ENCODE peak calls at places on chromosomes 1 and 21, in ten cellular contexts. Y, A, E, O, W, Z, S, D, N and C are unnamed samples.

GRCh38 chr1:53197301-53198205 is 929 bp downstream of the CPT2 start:
- DNase-seq in N (no peak), O (no peak), E (no peak), A (no peak), D (no peak), Y (no peak), S (no peak), W (no peak), Z (no peak), C (no peak)

GRCh38 chr1:61004269-61005003 is 77.9 kb upstream of the NFIA start:
- DNase-seq in D (no peak), S (no peak), Y (no peak), Z (no peak), E (no peak), N (no peak), O (no peak), W (no peak), A (peak), C (no peak)

GRCh38 chr1:7060826-7061225 is 275.6 kb downstream of the CAMTA1 start:
- DNase-seq in A (no peak), W (no peak), D (no peak), N (no peak), O (no peak), S (no peak), E (no peak), Y (no peak), Z (no peak), C (no peak)

GRCh38 chr1:25064465-25065238 is 134.6 kb upstream of the RUNX3 start:
- DNase-seq in Z (no peak), A (no peak), O (no peak), D (peak), W (no peak), Y (no peak), E (no peak), S (no peak), N (no peak), C (no peak)

GRCh38 chr1:31815307-31815645 is 546 bp downstream of the SPOCD1 start:
- DNase-seq in W (no peak), D (no peak), S (no peak), E (no peak), Z (no peak), Y (no peak), N (no peak), A (no peak), O (no peak), C (no peak)

GRCh38 chr1:32618673-32619221 is 31.6 kb downstream of the ZBTB8OS start:
- DNase-seq in E (no peak), S (no peak), W (no peak), D (no peak), Y (no peak), O (peak), A (no peak), N (no peak), Z (no peak), C (no peak)

GRCh38 chr1:5389101-5389885 is 602.9 kb downstream of the NPHP4 start:
- DNase-seq in Z (no peak), O (no peak), N (no peak), E (no peak), S (no peak), Y (no peak), D (no peak), A (no peak), W (no peak), C (no peak)

GRCh38 chr1:218711884-218712674 is 366.9 kb downstream of the TGFB2 start:
- DNase-seq in W (no peak), D (peak), O (peak), Y (no peak), Z (no peak), A (peak), S (no peak), E (no peak), N (no peak), C (no peak)

GRCh38 chr1:59617418-59617817 is 197.3 kb upstream of the HOOK1 start:
- DNase-seq in A (no peak), O (no peak), Z (no peak), E (no peak), N (no peak), S (no peak), Y (no peak), W (no peak), D (no peak), C (no peak)

GRCh38 chr1:52237430-52237829 is 95.5 kb downstream of the ZFYVE9 start:
- DNase-seq in Z (peak), Y (no peak), N (no peak), S (no peak), O (peak), D (no peak), A (peak), E (no peak), W (no peak), C (no peak)

GRCh38 chr1:206829875-206830274 is 35.5 kb upstream of the IL20 start:
- DNase-seq in O (no peak), W (no peak), D (no peak), N (no peak), A (peak), S (no peak), Z (no peak), E (no peak), Y (no peak), C (no peak)

GRCh38 chr1:916173-917075 is 7.3 kb upstream of the SAMD11 start:
- DNase-seq in A (no peak), E (no peak), S (no peak), W (no peak), D (no peak), Z (peak), Y (no peak), N (no peak), O (no peak), C (peak)

GRCh38 chr1:2377751-2378440 is 13.5 kb downstream of the MORN1 start:
- DNase-seq in D (peak), W (no peak), E (no peak), N (no peak), S (no peak), Z (no peak), A (no peak), Y (no peak), O (no peak), C (peak)

GRCh38 chr1:9184749-9185148 is 49.8 kb upstream of the H6PD start:
- DNase-seq in Y (no peak), D (no peak), A (no peak), E (no peak), Z (no peak), O (no peak), N (no peak), W (no peak), S (no peak), C (no peak)

GRCh38 chr1:18941221-18942141 is 15.0 kb downstream of the IFFO2 start:
- DNase-seq in O (peak), A (peak), D (no peak), S (peak), E (no peak), Y (no peak), Z (no peak), N (no peak), W (no peak), C (no peak)

GRCh38 chr1:204151562-204152309 is at the start of gene ETNK2:
- DNase-seq in S (peak), Z (peak), Y (peak), O (no peak), W (peak), D (no peak), E (no peak), A (no peak), N (peak), C (peak)

GRCh38 chr1:184260382-184260781 is 126.4 kb upstream of the C1orf21 start:
- DNase-seq in W (no peak), Z (no peak), A (peak), S (no peak), Y (no peak), N (no peak), O (peak), E (no peak), D (no peak), C (no peak)

GRCh38 chr1:99119193-99119592 is 114.5 kb upstream of the PLPPR5 start:
- DNase-seq in Y (no peak), W (no peak), N (no peak), E (no peak), Z (no peak), O (no peak), S (no peak), A (no peak), D (no peak), C (no peak)

GRCh38 chr1:160400284-160400645 is at the start of gene VANGL2:
- DNase-seq in Z (peak), W (peak), O (peak), S (peak), D (no peak), Y (no peak), N (peak), A (peak), E (no peak), C (peak)

GRCh38 chr1:204448321-204448964 is 36.8 kb upstream of the PPP1R15B start:
- DNase-seq in D (no peak), E (no peak), S (no peak), A (peak), N (no peak), Z (no peak), W (no peak), Y (no peak), O (peak), C (no peak)

GRCh38 chr1:63318255-63319068 is 3.9 kb upstream of the FOXD3 start:
- DNase-seq in N (no peak), S (no peak), O (no peak), D (no peak), E (no peak), W (no peak), A (no peak), Z (no peak), Y (no peak), C (no peak)

GRCh38 chr1:31745071-31745897 is 18.9 kb downstream of the ADGRB2 start:
- DNase-seq in A (peak), W (peak), D (no peak), O (peak), Y (no peak), S (peak), E (no peak), Z (peak), N (peak), C (peak)

GRCh38 chr21:33305344-33305671 is 19.5 kb upstream of the IFNAR1 start:
- DNase-seq in D (no peak), Y (no peak), N (no peak), W (no peak), A (no peak), Z (no peak), O (no peak), E (no peak), S (no peak), C (no peak)

GRCh38 chr21:33313611-33314010 is 11.2 kb upstream of the IFNAR1 start:
- DNase-seq in D (no peak), O (no peak), N (no peak), Y (no peak), W (no peak), Z (no peak), A (no peak), S (no peak), E (no peak), C (no peak)

GRCh38 chr21:33313183-33313582 is 11.6 kb upstream of the IFNAR1 start:
- DNase-seq in Z (no peak), S (no peak), E (no peak), A (no peak), Y (no peak), W (no peak), N (no peak), O (no peak), D (no peak), C (no peak)

GRCh38 chr21:33309778-33310177 is 15.0 kb upstream of the IFNAR1 start:
- DNase-seq in D (no peak), N (no peak), E (no peak), S (no peak), A (no peak), Z (no peak), O (no peak), Y (no peak), W (no peak), C (no peak)

GRCh38 chr21:33308586-33309490 is 15.9 kb upstream of the IFNAR1 start:
- DNase-seq in Z (no peak), D (no peak), O (no peak), Y (no peak), A (no peak), N (no peak), E (no peak), S (no peak), W (no peak), C (no peak)
- TF ChIP-seq CTCF in Z (no peak), D (no peak), O (no peak), Y (no peak), A (no peak), N (no peak), E (no peak), S (no peak), W (no peak), C (no peak)

GRCh38 chr1:13748610-13749505 is 48.9 kb downstream of the PRDM2 start:
- DNase-seq in N (peak), W (peak), Z (peak), Y (peak), E (peak), A (peak), O (peak), D (peak), S (peak), C (peak)
- TF ChIP-seq CTCF in N (peak), W (no peak), Z (no peak), Y (peak), E (peak), A (no peak), O (no peak), D (peak), S (peak), C (no peak)

GRCh38 chr1:228109073-228109961 is at the start of gene MRPL55:
- DNase-seq in N (peak), D (no peak), Y (peak), A (peak), S (peak), Z (peak), O (peak), E (peak), W (peak), C (peak)
- TF ChIP-seq CTCF in N (peak), D (no peak), Y (peak), A (no peak), S (peak), Z (no peak), O (no peak), E (no peak), W (no peak), C (no peak)

GRCh38 chr1:64664287-64664686 is 80.6 kb upstream of the RAVER2 start:
- DNase-seq in S (no peak), E (no peak), N (no peak), Y (no peak), W (no peak), A (no peak), Z (no peak), D (no peak), O (no peak), C (no peak)

GRCh38 chr1:64669098-64669675 is 75.7 kb upstream of the RAVER2 start:
- DNase-seq in A (no peak), W (no peak), Z (no peak), S (no peak), N (no peak), E (no peak), Y (no peak), O (no peak), D (no peak), C (no peak)

GRCh38 chr1:64659478-64659877 is 85.4 kb upstream of the RAVER2 start:
- DNase-seq in Z (no peak), Y (no peak), E (no peak), D (no peak), S (no peak), O (no peak), A (no peak), W (no peak), N (no peak), C (no peak)

DNA sequence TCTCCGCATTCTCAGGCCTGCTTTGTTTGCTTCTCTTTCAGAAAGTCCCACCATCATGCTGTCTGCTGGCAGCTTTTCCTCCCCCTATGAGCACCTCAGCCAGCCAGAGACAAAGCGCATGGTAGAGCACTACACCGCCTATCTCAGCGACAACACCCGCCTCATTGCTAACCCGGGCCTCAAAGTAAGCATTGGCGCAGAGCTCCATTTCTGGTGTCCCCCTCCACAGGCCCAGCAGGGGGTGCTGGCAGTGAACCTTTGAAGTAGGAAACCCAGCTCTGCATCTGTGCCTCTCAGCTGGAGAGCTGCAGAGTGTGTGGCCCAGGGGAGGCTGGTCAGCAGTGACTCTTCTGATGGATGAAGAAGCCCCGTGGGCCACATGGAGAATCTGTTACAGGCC is 81.2 kb upstream of the RAVER2 start:
- DNase-seq in D (no peak), Z (peak), A (no peak), O (peak), Y (no peak), W (peak), N (no peak), E (no peak), S (peak), C (peak)
- TF ChIP-seq CTCF in D (no peak), Z (peak), A (peak), O (peak), Y (no peak), W (peak), N (peak), E (no peak), S (no peak), C (peak)

DNA sequence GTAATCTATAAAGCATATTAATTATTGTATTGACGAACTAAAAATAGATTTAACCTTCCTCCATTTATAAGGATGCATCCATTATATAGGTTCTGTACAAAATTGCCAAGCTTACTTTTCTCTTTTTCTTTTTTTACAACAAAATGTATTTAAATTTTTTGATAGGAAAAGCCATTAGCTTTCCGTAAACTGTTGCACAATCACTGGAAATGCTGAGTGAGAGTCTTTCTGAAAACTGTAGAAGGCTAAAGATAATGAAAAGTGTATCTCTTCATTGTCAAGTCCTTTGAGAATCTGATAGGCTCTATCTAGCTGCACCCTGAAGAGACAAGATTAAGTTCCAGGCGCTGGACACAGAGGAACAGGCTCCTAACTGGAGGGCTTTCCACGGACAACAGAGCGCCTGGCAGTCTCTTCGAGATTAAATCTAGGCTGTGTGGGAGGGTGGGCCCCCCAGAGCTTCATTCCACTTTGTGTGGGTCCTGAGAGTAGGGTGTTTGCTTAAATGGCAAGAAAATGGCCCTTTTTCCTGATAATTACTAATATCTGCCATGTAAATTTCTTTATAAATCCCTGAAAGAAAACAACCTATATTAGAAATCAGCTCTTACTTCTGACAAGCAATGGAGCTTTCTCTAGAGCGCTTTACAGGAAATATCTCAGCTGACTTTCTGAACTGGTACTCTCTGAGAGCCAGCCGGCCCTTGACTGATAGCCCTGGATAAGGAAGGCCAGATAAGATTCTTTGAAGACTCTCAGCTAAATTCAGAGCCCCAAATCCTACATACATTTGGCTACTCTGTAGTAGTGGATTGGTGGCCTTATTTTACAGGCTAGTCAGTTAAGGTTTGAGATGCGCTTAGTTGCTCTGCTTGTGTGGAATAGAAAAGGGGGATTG is 108.3 kb downstream of the FMN2 start:
- DNase-seq in N (no peak), Z (no peak), Y (no peak), S (no peak), A (no peak), D (no peak), E (no peak), O (no peak), W (no peak), C (no peak)
- TF ChIP-seq CTCF in N (no peak), Z (no peak), Y (no peak), S (no peak), A (no peak), D (no peak), E (no peak), O (no peak), W (no peak), C (no peak)